ENCODE peak calls at places on chromosome 22, in nine cellular contexts. One of them, this sample, is unnamed.

GRCh38 chr22:50318356-50318697 is 8.5 kb downstream of the DENND6B start:
- DNase-seq in RWPE1: no peak
- DNase-seq in upper lobe of right lung: no peak
- DNase-seq in amygdala: no peak
- DNase-seq in activated CD8-positive, alpha-beta memory T cell treated with anti-CD3 and anti-CD28 coated beads, Interleukin-2, amount 10 ng/mL, durations not matched to agents 7 days and 5 days: no peak
- DNase-seq in MG63: no peak
- DNase-seq in naive thymus-derived CD8-positive, alpha-beta T cell: no peak
- DNase-seq in psoas muscle: no peak
- DNase-seq in amniotic stem cell: no peak
- DNase-seq in this sample: no peak

GRCh38 chr22:16956290-16956689 is 51.7 kb downstream of the GAB4 start:
- DNase-seq in RWPE1: no peak
- DNase-seq in upper lobe of right lung: no peak
- DNase-seq in amygdala: no peak
- DNase-seq in activated CD8-positive, alpha-beta memory T cell treated with anti-CD3 and anti-CD28 coated beads, Interleukin-2, amount 10 ng/mL, durations not matched to agents 7 days and 5 days: no peak
- DNase-seq in MG63: peak; percentile 10
- DNase-seq in naive thymus-derived CD8-positive, alpha-beta T cell: no peak
- DNase-seq in psoas muscle: no peak
- DNase-seq in amniotic stem cell: no peak
- DNase-seq in this sample: no peak

GRCh38 chr22:19014886-19015285 is 78.8 kb upstream of the PRODH start:
- DNase-seq in RWPE1: no peak
- DNase-seq in upper lobe of right lung: no peak
- DNase-seq in amygdala: no peak
- DNase-seq in activated CD8-positive, alpha-beta memory T cell treated with anti-CD3 and anti-CD28 coated beads, Interleukin-2, amount 10 ng/mL, durations not matched to agents 7 days and 5 days: no peak
- DNase-seq in MG63: no peak
- DNase-seq in naive thymus-derived CD8-positive, alpha-beta T cell: no peak
- DNase-seq in psoas muscle: no peak
- DNase-seq in amniotic stem cell: no peak
- DNase-seq in this sample: no peak

GRCh38 chr22:50139843-50140415 is 30.6 kb upstream of the PANX2 start:
- DNase-seq in RWPE1: no peak
- DNase-seq in upper lobe of right lung: no peak
- DNase-seq in amygdala: no peak
- DNase-seq in activated CD8-positive, alpha-beta memory T cell treated with anti-CD3 and anti-CD28 coated beads, Interleukin-2, amount 10 ng/mL, durations not matched to agents 7 days and 5 days: no peak
- DNase-seq in MG63: no peak
- DNase-seq in naive thymus-derived CD8-positive, alpha-beta T cell: no peak
- DNase-seq in psoas muscle: no peak
- DNase-seq in amniotic stem cell: no peak
- DNase-seq in this sample: no peak

GRCh38 chr22:49671331-49672012 is 156.2 kb downstream of the BRD1 start:
- DNase-seq in RWPE1: no peak
- DNase-seq in upper lobe of right lung: peak; percentile 29
- DNase-seq in amygdala: no peak
- DNase-seq in activated CD8-positive, alpha-beta memory T cell treated with anti-CD3 and anti-CD28 coated beads, Interleukin-2, amount 10 ng/mL, durations not matched to agents 7 days and 5 days: peak; percentile 33
- DNase-seq in MG63: no peak
- DNase-seq in naive thymus-derived CD8-positive, alpha-beta T cell: no peak
- DNase-seq in psoas muscle: no peak
- DNase-seq in amniotic stem cell: no peak
- DNase-seq in this sample: no peak

GRCh38 chr22:43262990-43263644 is 76.2 kb upstream of the TTLL12 start:
- DNase-seq in RWPE1: no peak
- DNase-seq in upper lobe of right lung: no peak
- DNase-seq in amygdala: no peak
- DNase-seq in activated CD8-positive, alpha-beta memory T cell treated with anti-CD3 and anti-CD28 coated beads, Interleukin-2, amount 10 ng/mL, durations not matched to agents 7 days and 5 days: peak; percentile 83
- DNase-seq in MG63: no peak
- DNase-seq in naive thymus-derived CD8-positive, alpha-beta T cell: peak; percentile 14
- DNase-seq in psoas muscle: no peak
- DNase-seq in amniotic stem cell: no peak
- DNase-seq in this sample: no peak

GRCh38 chr22:43996981-43997265 is 27.2 kb upstream of the PARVB start:
- DNase-seq in RWPE1: no peak
- DNase-seq in upper lobe of right lung: peak; percentile 46
- DNase-seq in amygdala: no peak
- DNase-seq in activated CD8-positive, alpha-beta memory T cell treated with anti-CD3 and anti-CD28 coated beads, Interleukin-2, amount 10 ng/mL, durations not matched to agents 7 days and 5 days: no peak
- DNase-seq in MG63: no peak
- DNase-seq in naive thymus-derived CD8-positive, alpha-beta T cell: no peak
- DNase-seq in psoas muscle: no peak
- DNase-seq in amniotic stem cell: no peak
- DNase-seq in this sample: no peak

GRCh38 chr22:39181778-39182177 is 29.3 kb upstream of the CBX7 start:
- DNase-seq in RWPE1: no peak
- DNase-seq in upper lobe of right lung: no peak
- DNase-seq in amygdala: no peak
- DNase-seq in activated CD8-positive, alpha-beta memory T cell treated with anti-CD3 and anti-CD28 coated beads, Interleukin-2, amount 10 ng/mL, durations not matched to agents 7 days and 5 days: no peak
- DNase-seq in MG63: no peak
- DNase-seq in naive thymus-derived CD8-positive, alpha-beta T cell: no peak
- DNase-seq in psoas muscle: no peak
- DNase-seq in amniotic stem cell: no peak
- DNase-seq in this sample: no peak

GRCh38 chr22:38353142-38353629 is 36.0 kb upstream of the CSNK1E start:
- DNase-seq in RWPE1: peak; percentile 62
- DNase-seq in upper lobe of right lung: peak; percentile 87
- DNase-seq in amygdala: peak; percentile 38
- DNase-seq in activated CD8-positive, alpha-beta memory T cell treated with anti-CD3 and anti-CD28 coated beads, Interleukin-2, amount 10 ng/mL, durations not matched to agents 7 days and 5 days: peak; percentile 66
- DNase-seq in MG63: peak; percentile 51
- DNase-seq in naive thymus-derived CD8-positive, alpha-beta T cell: peak; percentile 48
- DNase-seq in psoas muscle: peak; percentile 83
- DNase-seq in amniotic stem cell: no peak
- DNase-seq in this sample: no peak

GRCh38 chr22:22687638-22688500 is 43.5 kb downstream of the GGTLC2 start:
- DNase-seq in RWPE1: peak; percentile 23
- DNase-seq in upper lobe of right lung: no peak
- DNase-seq in amygdala: no peak
- DNase-seq in activated CD8-positive, alpha-beta memory T cell treated with anti-CD3 and anti-CD28 coated beads, Interleukin-2, amount 10 ng/mL, durations not matched to agents 7 days and 5 days: peak; percentile 50
- DNase-seq in MG63: peak; percentile 34
- DNase-seq in naive thymus-derived CD8-positive, alpha-beta T cell: no peak
- DNase-seq in psoas muscle: no peak
- DNase-seq in amniotic stem cell: peak; percentile 47
- DNase-seq in this sample: no peak

GRCh38 chr22:48595511-48595905 is 1232.2 kb downstream of the BRD1 start:
- DNase-seq in RWPE1: no peak
- DNase-seq in upper lobe of right lung: no peak
- DNase-seq in amygdala: no peak
- DNase-seq in activated CD8-positive, alpha-beta memory T cell treated with anti-CD3 and anti-CD28 coated beads, Interleukin-2, amount 10 ng/mL, durations not matched to agents 7 days and 5 days: no peak
- DNase-seq in MG63: no peak
- DNase-seq in naive thymus-derived CD8-positive, alpha-beta T cell: no peak
- DNase-seq in psoas muscle: no peak
- DNase-seq in amniotic stem cell: no peak
- DNase-seq in this sample: no peak

GRCh38 chr22:48362736-48363404 is 1464.8 kb downstream of the BRD1 start:
- DNase-seq in RWPE1: no peak
- DNase-seq in upper lobe of right lung: no peak
- DNase-seq in amygdala: no peak
- DNase-seq in activated CD8-positive, alpha-beta memory T cell treated with anti-CD3 and anti-CD28 coated beads, Interleukin-2, amount 10 ng/mL, durations not matched to agents 7 days and 5 days: no peak
- DNase-seq in MG63: no peak
- DNase-seq in naive thymus-derived CD8-positive, alpha-beta T cell: no peak
- DNase-seq in psoas muscle: no peak
- DNase-seq in amniotic stem cell: no peak
- DNase-seq in this sample: no peak

GRCh38 chr22:37747090-37747714 is 50.4 kb downstream of the TRIOBP start:
- DNase-seq in RWPE1: no peak
- DNase-seq in upper lobe of right lung: no peak
- DNase-seq in amygdala: no peak
- DNase-seq in activated CD8-positive, alpha-beta memory T cell treated with anti-CD3 and anti-CD28 coated beads, Interleukin-2, amount 10 ng/mL, durations not matched to agents 7 days and 5 days: peak; percentile 46
- DNase-seq in MG63: peak; percentile 82
- DNase-seq in naive thymus-derived CD8-positive, alpha-beta T cell: no peak
- DNase-seq in psoas muscle: no peak
- DNase-seq in amniotic stem cell: peak; percentile 21
- DNase-seq in this sample: no peak

GRCh38 chr22:39661842-39662676 is 91.5 kb downstream of the CACNA1I start:
- DNase-seq in RWPE1: peak; percentile 58
- DNase-seq in upper lobe of right lung: no peak
- DNase-seq in amygdala: no peak
- DNase-seq in activated CD8-positive, alpha-beta memory T cell treated with anti-CD3 and anti-CD28 coated beads, Interleukin-2, amount 10 ng/mL, durations not matched to agents 7 days and 5 days: peak; percentile 91
- DNase-seq in MG63: no peak
- DNase-seq in naive thymus-derived CD8-positive, alpha-beta T cell: peak; percentile 87
- DNase-seq in psoas muscle: no peak
- DNase-seq in amniotic stem cell: no peak
- DNase-seq in this sample: no peak

GRCh38 chr22:29825578-29825977 is 12.5 kb downstream of the ASCC2 start:
- DNase-seq in RWPE1: no peak
- DNase-seq in upper lobe of right lung: no peak
- DNase-seq in amygdala: no peak
- DNase-seq in activated CD8-positive, alpha-beta memory T cell treated with anti-CD3 and anti-CD28 coated beads, Interleukin-2, amount 10 ng/mL, durations not matched to agents 7 days and 5 days: no peak
- DNase-seq in MG63: no peak
- DNase-seq in naive thymus-derived CD8-positive, alpha-beta T cell: no peak
- DNase-seq in psoas muscle: no peak
- DNase-seq in amniotic stem cell: no peak
- DNase-seq in this sample: no peak

GRCh38 chr22:46443850-46444389 is 93.5 kb downstream of the CELSR1 start:
- DNase-seq in RWPE1: no peak
- DNase-seq in upper lobe of right lung: peak; percentile 78
- DNase-seq in amygdala: no peak
- DNase-seq in activated CD8-positive, alpha-beta memory T cell treated with anti-CD3 and anti-CD28 coated beads, Interleukin-2, amount 10 ng/mL, durations not matched to agents 7 days and 5 days: no peak
- DNase-seq in MG63: no peak
- DNase-seq in naive thymus-derived CD8-positive, alpha-beta T cell: no peak
- DNase-seq in psoas muscle: no peak
- DNase-seq in amniotic stem cell: no peak
- DNase-seq in this sample: no peak

GRCh38 chr22:27952091-27952490 is 33.0 kb upstream of the PITPNB start:
- DNase-seq in RWPE1: no peak
- DNase-seq in upper lobe of right lung: no peak
- DNase-seq in amygdala: no peak
- DNase-seq in activated CD8-positive, alpha-beta memory T cell treated with anti-CD3 and anti-CD28 coated beads, Interleukin-2, amount 10 ng/mL, durations not matched to agents 7 days and 5 days: no peak
- DNase-seq in MG63: no peak
- DNase-seq in naive thymus-derived CD8-positive, alpha-beta T cell: no peak
- DNase-seq in psoas muscle: no peak
- DNase-seq in amniotic stem cell: no peak
- DNase-seq in this sample: peak; percentile 36

GRCh38 chr22:43884600-43885318 is 7.1 kb downstream of the PNPLA5 start:
- DNase-seq in RWPE1: peak; percentile 44
- DNase-seq in upper lobe of right lung: peak; percentile 82
- DNase-seq in amygdala: no peak
- DNase-seq in activated CD8-positive, alpha-beta memory T cell treated with anti-CD3 and anti-CD28 coated beads, Interleukin-2, amount 10 ng/mL, durations not matched to agents 7 days and 5 days: peak; percentile 65
- DNase-seq in MG63: peak; percentile 52
- DNase-seq in naive thymus-derived CD8-positive, alpha-beta T cell: no peak
- DNase-seq in psoas muscle: peak; percentile 76
- DNase-seq in amniotic stem cell: peak; percentile 12
- DNase-seq in this sample: no peak

This sample was measured in pulmonary artery endothelial cell.